ENCODE peak calls at places on chromosomes 12 and 14, in seven cellular contexts. One of them, this sample, is unnamed.
A peak's percentile ranks its signal among the peaks of the same experiment; 100 is the strongest.

GRCh38 chr14:78519863-78520262 is 349.7 kb downstream of the NRXN3 start:
- DNase-seq in esophagus muscularis mucosa: peak; percentile 7
- DNase-seq in stomach: no peak
- DNase-seq in esophagus squamous epithelium: no peak
- DNase-seq in transverse colon: peak; percentile 8
- DNase-seq in H1: peak; percentile 31
- DNase-seq in heart left ventricle: peak; percentile 18
- DNase-seq in this sample: no peak

GRCh38 chr14:68694516-68695235 is 98.2 kb downstream of the ZFP36L1 start:
- DNase-seq in esophagus squamous epithelium: no peak
- DNase-seq in heart left ventricle: no peak
- DNase-seq in stomach: no peak
- DNase-seq in esophagus muscularis mucosa: no peak
- DNase-seq in transverse colon: no peak
- DNase-seq in H1: no peak
- DNase-seq in this sample: peak; percentile 58

GRCh38 chr12:20555771-20556170 is 139.4 kb upstream of the SLCO1C1 start:
- DNase-seq in stomach: no peak
- DNase-seq in esophagus muscularis mucosa: no peak
- DNase-seq in transverse colon: no peak
- DNase-seq in H1: no peak
- DNase-seq in heart left ventricle: no peak
- DNase-seq in esophagus squamous epithelium: no peak
- DNase-seq in this sample: no peak

GRCh38 chr14:89237923-89238529 is 179.0 kb downstream of the FOXN3 start:
- DNase-seq in esophagus muscularis mucosa: no peak
- DNase-seq in transverse colon: no peak
- DNase-seq in esophagus squamous epithelium: no peak
- DNase-seq in stomach: no peak
- DNase-seq in heart left ventricle: no peak
- DNase-seq in H1: no peak
- DNase-seq in this sample: no peak

GRCh38 chr12:95674631-95675030 is 115.9 kb downstream of the NTN4 start:
- DNase-seq in heart left ventricle: no peak
- DNase-seq in transverse colon: no peak
- DNase-seq in esophagus squamous epithelium: no peak
- DNase-seq in stomach: no peak
- DNase-seq in esophagus muscularis mucosa: no peak
- DNase-seq in H1: no peak
- DNase-seq in this sample: no peak

GRCh38 chr12:108865169-108865568 is 7.8 kb upstream of the SSH1 start:
- DNase-seq in transverse colon: no peak
- DNase-seq in H1: no peak
- DNase-seq in stomach: no peak
- DNase-seq in heart left ventricle: no peak
- DNase-seq in esophagus muscularis mucosa: no peak
- DNase-seq in esophagus squamous epithelium: no peak
- DNase-seq in this sample: no peak

GRCh38 chr12:3272958-3273357 is 195.8 kb downstream of the TSPAN9 start:
- DNase-seq in stomach: no peak
- DNase-seq in esophagus squamous epithelium: no peak
- DNase-seq in transverse colon: no peak
- DNase-seq in H1: no peak
- DNase-seq in heart left ventricle: no peak
- DNase-seq in esophagus muscularis mucosa: no peak
- DNase-seq in this sample: no peak

GRCh38 chr12:132395908-132396305 is 66.5 kb upstream of the GALNT9 start:
- DNase-seq in stomach: no peak
- DNase-seq in H1: no peak
- DNase-seq in esophagus muscularis mucosa: no peak
- DNase-seq in heart left ventricle: no peak
- DNase-seq in transverse colon: no peak
- DNase-seq in esophagus squamous epithelium: no peak
- DNase-seq in this sample: peak; percentile 50

GRCh38 chr14:57352771-57353170 is 37.6 kb upstream of the NAA30 start:
- DNase-seq in heart left ventricle: no peak
- DNase-seq in stomach: no peak
- DNase-seq in transverse colon: no peak
- DNase-seq in esophagus muscularis mucosa: no peak
- DNase-seq in H1: no peak
- DNase-seq in esophagus squamous epithelium: no peak
- DNase-seq in this sample: no peak

GRCh38 chr12:188910-189621 is 24.9 kb downstream of the SLC6A12 start:
- DNase-seq in transverse colon: peak; percentile 59
- DNase-seq in esophagus muscularis mucosa: no peak
- DNase-seq in heart left ventricle: peak; percentile 71
- DNase-seq in stomach: peak; percentile 57
- DNase-seq in H1: no peak
- DNase-seq in esophagus squamous epithelium: no peak
- DNase-seq in this sample: no peak

GRCh38 chr14:64625363-64626232 is 75.8 kb downstream of the PPP1R36 start:
- DNase-seq in H1: no peak
- DNase-seq in heart left ventricle: no peak
- DNase-seq in stomach: peak; percentile 59
- DNase-seq in transverse colon: peak; percentile 22
- DNase-seq in esophagus muscularis mucosa: no peak
- DNase-seq in esophagus squamous epithelium: no peak
- DNase-seq in this sample: no peak

GRCh38 chr12:101407054-101407437 is 526 bp downstream of the ARL1 start:
- DNase-seq in esophagus muscularis mucosa: no peak
- DNase-seq in transverse colon: no peak
- DNase-seq in esophagus squamous epithelium: no peak
- DNase-seq in H1: no peak
- DNase-seq in stomach: no peak
- DNase-seq in heart left ventricle: no peak
- DNase-seq in this sample: no peak

GRCh38 chr12:101407438-101408345 is at the start of gene ARL1:
- DNase-seq in stomach: peak; percentile 87
- DNase-seq in transverse colon: peak; percentile 89
- DNase-seq in H1: no peak
- DNase-seq in heart left ventricle: peak; percentile 89
- DNase-seq in esophagus muscularis mucosa: peak; percentile 97
- DNase-seq in esophagus squamous epithelium: peak; percentile 19
- DNase-seq in this sample: peak; percentile 91
- TF ChIP-seq POLR2A in stomach: no peak
- TF ChIP-seq POLR2A in transverse colon: peak; percentile 71
- TF ChIP-seq POLR2A in H1: peak; percentile 69
- TF ChIP-seq POLR2A in heart left ventricle: peak; percentile 22
- TF ChIP-seq POLR2A in esophagus muscularis mucosa: no peak
- TF ChIP-seq POLR2A in esophagus squamous epithelium: no peak
- TF ChIP-seq POLR2A in this sample: peak; percentile 33

GRCh38 chr14:72741836-72742681 is 151.8 kb downstream of the DPF3 start:
- DNase-seq in heart left ventricle: peak; percentile 8
- DNase-seq in esophagus muscularis mucosa: peak; percentile 62
- DNase-seq in esophagus squamous epithelium: no peak
- DNase-seq in stomach: peak; percentile 13
- DNase-seq in H1: no peak
- DNase-seq in transverse colon: no peak
- DNase-seq in this sample: no peak
- H3K4me1 ChIP-seq in heart left ventricle: peaks cover 27% of the 10 kb centered on the region
- H3K4me1 ChIP-seq in esophagus muscularis mucosa: peaks cover 24% of the 10 kb centered on the region
- H3K4me1 ChIP-seq in esophagus squamous epithelium: no peaks in the 10 kb centered on the region
- H3K4me1 ChIP-seq in stomach: no peaks in the 10 kb centered on the region
- H3K4me1 ChIP-seq in H1: no peaks in the 10 kb centered on the region
- H3K4me1 ChIP-seq in transverse colon: no peaks in the 10 kb centered on the region
- H3K4me1 ChIP-seq in this sample: no peaks in the 10 kb centered on the region

GRCh38 chr14:63039800-63040380 is 5.4 kb downstream of the KCNH5 start:
- DNase-seq in H1: no peak
- DNase-seq in transverse colon: no peak
- DNase-seq in esophagus muscularis mucosa: no peak
- DNase-seq in esophagus squamous epithelium: no peak
- DNase-seq in heart left ventricle: no peak
- DNase-seq in stomach: no peak
- DNase-seq in this sample: no peak
- TF ChIP-seq POLR2A in H1: no peak
- TF ChIP-seq POLR2A in transverse colon: no peak
- TF ChIP-seq POLR2A in esophagus muscularis mucosa: no peak
- TF ChIP-seq POLR2A in esophagus squamous epithelium: no peak
- TF ChIP-seq POLR2A in heart left ventricle: no peak
- TF ChIP-seq POLR2A in stomach: no peak
- TF ChIP-seq POLR2A in this sample: no peak

GRCh38 chr14:99573436-99574098 is 30.4 kb downstream of the CCDC85C start:
- DNase-seq in H1: no peak
- DNase-seq in esophagus squamous epithelium: no peak
- DNase-seq in heart left ventricle: no peak
- DNase-seq in stomach: no peak
- DNase-seq in transverse colon: no peak
- DNase-seq in esophagus muscularis mucosa: no peak
- DNase-seq in this sample: no peak
- H3K4me1 ChIP-seq in H1: peaks cover 25% of the 10 kb centered on the region
- H3K4me1 ChIP-seq in esophagus squamous epithelium: peaks cover 58% of the 10 kb centered on the region
- H3K4me1 ChIP-seq in heart left ventricle: peaks cover 90% of the 10 kb centered on the region
- H3K4me1 ChIP-seq in stomach: peaks cover 99% of the 10 kb centered on the region
- H3K4me1 ChIP-seq in transverse colon: peaks cover 91% of the 10 kb centered on the region
- H3K4me1 ChIP-seq in esophagus muscularis mucosa: peaks cover 96% of the 10 kb centered on the region
- H3K4me1 ChIP-seq in this sample: peaks cover 99% of the 10 kb centered on the region